ENCODE peak calls at places on chromosome 20, in four cellular contexts. D is HepG2, Q is GM12878, X is K562. I is an unnamed sample. For H4K20me1, the result is how much of the 10 kb centered on the place peaks cover.

GRCh38 chr20:37071481-37071911 is 24.3 kb downstream of the RBL1 start:
- DNase-seq in X (no peak), Q (peak), D (no peak), I (no peak)

GRCh38 chr20:63626424-63627128 is at the start of gene GMEB2:
- DNase-seq in Q (no peak), D (peak), X (peak), I (peak)

GRCh38 chr20:38536310-38536709 is 44.7 kb upstream of the ADIG start:
- DNase-seq in D (no peak), X (no peak), Q (no peak), I (no peak)

GRCh38 chr20:24017160-24017761 is 28.7 kb upstream of the GGTLC1 start:
- DNase-seq in Q (no peak), X (no peak), D (no peak), I (no peak)

GRCh38 chr20:62277253-62277652 is 25.5 kb upstream of the ADRM1 start:
- DNase-seq in Q (no peak), X (no peak), D (no peak), I (no peak)

GRCh38 chr20:63553933-63554290 is at the start of gene FNDC11:
- DNase-seq in D (no peak), Q (no peak), X (peak), I (peak)

GRCh38 chr20:52426856-52427255 is 235.3 kb upstream of the ZFP64 start:
- DNase-seq in X (no peak), Q (no peak), D (no peak), I (no peak)

GRCh38 chr20:5884465-5885335 is 65.6 kb downstream of the TRMT6 start:
- DNase-seq in X (no peak), Q (no peak), D (no peak), I (no peak)

GRCh38 chr20:59787186-59787890 is 146.1 kb downstream of the SYCP2 start:
- DNase-seq in Q (no peak), X (no peak), D (no peak), I (no peak)

GRCh38 chr20:33291830-33292355 is 8.9 kb downstream of the BPIFB1 start:
- DNase-seq in D (peak), X (peak), Q (no peak), I (peak)

GRCh38 chr20:47327711-47328110 is 28.8 kb downstream of the ZMYND8 start:
- DNase-seq in D (no peak), Q (no peak), X (no peak), I (no peak)

GRCh38 chr20:37727247-37727956 is 33.6 kb downstream of the CTNNBL1 start:
- DNase-seq in Q (no peak), D (peak), X (no peak), I (no peak)

GRCh38 chr20:31674895-31675827 is 37.4 kb downstream of the COX4I2 start:
- DNase-seq in X (peak), D (no peak), Q (no peak), I (no peak)

GRCh38 chr20:59071224-59071623 is 28.6 kb upstream of the PRELID3B start:
- DNase-seq in X (no peak), D (no peak), Q (no peak), I (no peak)

GRCh38 chr20:50628853-50629674 is 62.3 kb downstream of the RIPOR3 start:
- DNase-seq in D (no peak), X (no peak), Q (no peak), I (peak)

GRCh38 chr20:47356220-47356525 is 326 bp downstream of the ZMYND8 start:
- DNase-seq in X (no peak), Q (no peak), D (no peak), I (no peak)

GRCh38 chr20:15895126-15895525 is 678.1 kb downstream of the KIF16B start:
- DNase-seq in D (no peak), X (no peak), Q (no peak), I (no peak)

GRCh38 chr20:21739682-21740081 is 34.2 kb downstream of the PAX1 start:
- DNase-seq in X (no peak), D (no peak), Q (no peak), I (no peak)

GRCh38 chr20:41905186-41905585 is 287.0 kb upstream of the CHD6 start:
- DNase-seq in X (no peak), Q (no peak), D (no peak), I (no peak)

GRCh38 chr20:10848810-10849370 is 175.1 kb upstream of the JAG1 start:
- DNase-seq in Q (peak), X (no peak), D (peak), I (peak)

GRCh38 chr20:17460119-17460518 is 71.1 kb downstream of the BFSP1 start:
- DNase-seq in X (peak), Q (no peak), D (no peak), I (no peak)

GRCh38 chr20:6828794-6829423 is 61.4 kb downstream of the BMP2 start:
- DNase-seq in D (peak), Q (peak), X (peak), I (peak)

GRCh38 chr20:63105211-63106107 is 98.7 kb upstream of the BHLHE23 start:
- DNase-seq in Q (no peak), D (no peak), X (no peak), I (no peak)

GRCh38 chr20:2142649-2143048 is 41.0 kb downstream of the STK35 start:
- DNase-seq in Q (no peak), X (no peak), D (no peak), I (no peak)

GRCh38 chr20:2144850-2145249 is 43.2 kb downstream of the STK35 start:
- DNase-seq in Q (no peak), X (no peak), D (no peak), I (peak)

GRCh38 chr20:2141592-2142575 is 40.3 kb downstream of the STK35 start:
- DNase-seq in D (no peak), X (no peak), Q (no peak), I (no peak)

GRCh38 chr20:2145376-2145775 is 43.7 kb downstream of the STK35 start:
- DNase-seq in X (no peak), D (no peak), Q (no peak), I (no peak)

GRCh38 chr20:2143594-2143993 is 42.0 kb downstream of the STK35 start:
- DNase-seq in D (no peak), X (no peak), Q (no peak), I (no peak)
- H4K20me1 ChIP-seq in D (under half), X (under half), Q (under half), I (under half)

DNA sequence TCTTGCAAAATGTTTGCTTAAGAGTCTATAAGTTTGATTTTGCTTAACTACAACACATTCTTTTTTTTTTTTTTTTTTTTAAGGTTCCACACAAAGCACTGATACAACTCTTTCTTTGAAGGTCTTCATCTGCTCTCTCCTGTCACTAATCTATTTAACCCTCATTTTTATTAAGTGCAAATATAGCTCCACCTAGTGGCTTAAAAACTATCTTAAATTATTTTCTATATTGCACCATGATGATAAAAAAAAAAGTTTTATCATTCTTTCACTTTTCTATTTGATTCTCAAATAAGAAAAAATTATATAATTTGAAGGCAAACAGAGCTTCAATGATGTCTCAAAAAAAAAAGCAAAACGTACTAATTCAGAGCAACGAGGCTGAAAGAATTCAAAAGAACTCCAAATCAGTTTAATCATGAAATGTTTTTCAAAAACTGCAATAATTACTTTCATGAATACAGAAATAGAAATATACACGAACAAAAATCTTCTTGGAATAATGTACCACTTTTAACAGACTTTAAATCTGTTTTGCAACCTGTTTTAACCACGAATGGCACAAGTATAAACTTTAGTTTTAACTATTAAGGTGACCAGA is 12.8 kb downstream of the ESF1 start:
- DNase-seq in D (peak), Q (no peak), X (peak), I (peak)
- TF ChIP-seq JUNB in D (no peak), Q (no peak), X (no peak), I (no peak)

GRCh38 chr20:49460916-49461315 is 21.6 kb downstream of the KCNB1 start:
- DNase-seq in Q (no peak), D (no peak), X (no peak), I (no peak)
- TF ChIP-seq REST in Q (no peak), D (no peak), X (no peak), I (no peak)

GRCh38 chr20:25604611-25605010 is 19.2 kb downstream of the NANP start:
- DNase-seq in Q (no peak), X (no peak), D (no peak), I (no peak)
- H4K20me1 ChIP-seq in Q (under half), X (under half), D (under half), I (under half)